ENCODE peak calls at places on chromosomes 16 and 17, in four cellular contexts. W, L, V and Q are unnamed samples.
A peak's percentile ranks its signal among the peaks of the same experiment; 100 is the strongest.

GRCh38 chr16:84574191-84574590 is 43.7 kb downstream of the COTL1 start:
- DNase-seq in V (no peak), L (no peak), W (no peak), Q (no peak)

GRCh38 chr17:81260641-81261040 is 21.5 kb downstream of the NDUFAF8 start:
- DNase-seq in L (no peak), W (no peak), V (no peak), Q (no peak)

GRCh38 chr17:70655179-70655578 is 485.8 kb downstream of the KCNJ2 start:
- DNase-seq in W (no peak), L (no peak), V (no peak), Q (no peak)

GRCh38 chr17:58191259-58191896 is 1.1 kb upstream of the EPX start:
- DNase-seq in W (no peak), L (no peak), V (no peak), Q (no peak)

GRCh38 chr17:43056051-43056450 is 31.0 kb downstream of the RND2 start:
- DNase-seq in W (no peak), L (no peak), V (no peak), Q (no peak)

GRCh38 chr16:4684030-4684715 is 9.2 kb upstream of the NUDT16L1 start:
- DNase-seq in W (no peak), L (no peak), V (no peak), Q (no peak)

GRCh38 chr16:28893291-28893690 is 15.0 kb downstream of the ATP2A1 start:
- DNase-seq in L (no peak), V (no peak), W (no peak), Q (no peak)

GRCh38 chr17:40615295-40615988 is 32.2 kb downstream of the SMARCE1 start:
- DNase-seq in L (peak; percentile 75), V (no peak), W (peak; percentile 20), Q (no peak)

GRCh38 chr16:23283571-23283970 is 18.5 kb upstream of the SCNN1B start:
- DNase-seq in W (peak; percentile 17), L (no peak), V (no peak), Q (no peak)

GRCh38 chr17:15091825-15092224 is 173.3 kb downstream of the PMP22 start:
- DNase-seq in W (no peak), V (no peak), L (no peak), Q (no peak)

GRCh38 chr17:68718924-68719323 is 117.8 kb upstream of the FAM20A start:
- DNase-seq in V (no peak), L (no peak), W (no peak), Q (no peak)

GRCh38 chr17:51869387-51869786 is 289.1 kb downstream of the CA10 start:
- DNase-seq in V (no peak), L (no peak), W (no peak), Q (no peak)

GRCh38 chr17:27477050-27477647 is 20.9 kb downstream of the KSR1 start:
- DNase-seq in W (no peak), V (no peak), L (no peak), Q (no peak)

GRCh38 chr16:52471650-52472370 is 75.1 kb downstream of the TOX3 start:
- DNase-seq in W (no peak), V (no peak), L (no peak), Q (no peak)

GRCh38 chr17:80220709-80221215 is 535 bp downstream of the SLC26A11 start:
- DNase-seq in V (no peak), W (peak; percentile 14), L (peak; percentile 20), Q (no peak)

GRCh38 chr17:58338907-58339774 is 10.5 kb upstream of the TSPOAP1 start:
- DNase-seq in V (no peak), L (peak; percentile 86), W (peak; percentile 41), Q (peak; percentile 51)

GRCh38 chr17:22233382-22233781 is 541.1 kb downstream of the KCNJ18 start:
- DNase-seq in W (no peak), L (no peak), V (no peak), Q (no peak)

GRCh38 chr17:65594585-65594940 is 33.1 kb upstream of the AXIN2 start:
- DNase-seq in W (peak; percentile 27), L (no peak), V (no peak), Q (no peak)

GRCh38 chr16:8375208-8375607 is 215.1 kb downstream of the TMEM114 start:
- DNase-seq in W (no peak), L (no peak), V (no peak), Q (no peak)

GRCh38 chr17:47720754-47721533 is 12.1 kb upstream of the TBX21 start:
- DNase-seq in V (no peak), W (no peak), L (no peak), Q (no peak)

GRCh38 chr17:75779987-75780889 is 4.4 kb upstream of the UNK start:
- DNase-seq in L (no peak), V (no peak), W (no peak), Q (no peak)

GRCh38 chr16:10112021-10112420 is 70.2 kb downstream of the GRIN2A start:
- DNase-seq in W (no peak), V (no peak), L (no peak), Q (no peak)

GRCh38 chr16:78028018-78028417 is 5.7 kb downstream of the CLEC3A start:
- DNase-seq in V (no peak), W (no peak), L (no peak), Q (no peak)

GRCh38 chr16:56203052-56203451 is 11.8 kb downstream of the GNAO1 start:
- DNase-seq in W (no peak), L (peak; percentile 67), V (peak; percentile 26), Q (no peak)

GRCh38 chr16:53664724-53665345 is 38.8 kb downstream of the RPGRIP1L start:
- DNase-seq in W (peak; percentile 82), V (no peak), L (no peak), Q (peak; percentile 97)

GRCh38 chr17:49209061-49209571 is 1.3 kb downstream of the GNGT2 start:
- DNase-seq in V (no peak), L (no peak), W (no peak), Q (no peak)

GRCh38 chr17:6669479-6670212 is 18.1 kb downstream of the C17orf100 start:
- DNase-seq in V (no peak), L (no peak), W (no peak), Q (no peak)

GRCh38 chr17:38425744-38426143 is 2.5 kb upstream of the ARHGAP23 start:
- DNase-seq in W (no peak), V (no peak), L (no peak), Q (no peak)

GRCh38 chr17:41656249-41657023 is 32.1 kb upstream of the KRT17 start:
- DNase-seq in V (no peak), W (no peak), L (no peak), Q (no peak)

GRCh38 chr16:75301804-75302203 is 50.4 kb upstream of the BCAR1 start:
- DNase-seq in V (no peak), W (peak; percentile 52), L (no peak), Q (no peak)

GRCh38 chr16:7171151-7171550 is 161.5 kb upstream of the RBFOX1 start:
- DNase-seq in W (no peak), V (no peak), L (no peak), Q (no peak)

GRCh38 chr17:9253308-9253707 is 232.0 kb downstream of the NTN1 start:
- DNase-seq in W (no peak), L (no peak), V (no peak), Q (no peak)

GRCh38 chr17:9254841-9255240 is 233.5 kb downstream of the NTN1 start:
- DNase-seq in L (no peak), W (no peak), V (no peak), Q (no peak)

GRCh38 chr17:9255838-9256237 is 234.5 kb downstream of the NTN1 start:
- DNase-seq in L (no peak), V (no peak), W (no peak), Q (no peak)

GRCh38 chr17:9251273-9251672 is 230.0 kb downstream of the NTN1 start:
- DNase-seq in V (no peak), W (no peak), L (no peak), Q (no peak)

GRCh38 chr17:9252525-9252924 is 231.2 kb downstream of the NTN1 start:
- DNase-seq in V (no peak), W (no peak), L (no peak), Q (no peak)
- TF ChIP-seq CTCF in V (no peak), W (no peak), L (no peak), Q (no peak)

DNA sequence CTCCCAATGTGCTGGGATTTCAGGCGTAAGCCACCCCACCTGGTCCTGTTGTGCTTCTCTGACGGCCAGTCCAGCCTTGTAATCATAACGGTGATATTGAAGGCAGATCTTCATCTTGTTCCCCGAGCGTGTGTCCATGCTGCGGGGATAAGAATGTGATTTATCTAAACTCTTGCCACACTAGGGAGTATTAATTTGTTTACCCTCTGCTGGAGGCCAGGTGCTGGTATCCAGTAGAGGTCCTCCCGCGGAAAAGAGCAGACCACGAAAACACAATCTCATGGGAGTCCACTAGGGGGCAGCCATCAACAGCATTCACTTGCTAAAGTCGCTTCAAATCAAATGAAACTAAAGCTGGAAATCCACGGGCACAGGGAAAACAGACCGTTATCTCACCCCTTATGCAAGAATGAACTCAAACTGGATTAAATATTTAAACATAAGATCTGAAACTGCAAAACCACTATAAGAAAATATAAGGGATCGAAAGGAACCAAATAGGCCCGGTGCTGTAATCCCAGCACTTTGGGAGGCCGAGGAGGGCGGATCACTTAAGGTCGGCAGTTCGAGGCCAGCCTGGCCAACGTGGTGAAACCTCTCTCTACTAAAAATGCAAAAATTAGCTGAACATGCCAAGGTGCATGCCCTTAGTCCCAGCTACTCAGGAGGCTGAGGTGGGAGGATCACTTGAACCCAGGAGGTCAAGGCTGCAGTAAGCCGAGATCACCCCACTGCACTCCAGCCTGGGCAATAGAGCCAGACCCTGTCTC is 22.3 kb upstream of the RBBP6 start:
- DNase-seq in W (peak; percentile 67), V (peak; percentile 68), L (peak; percentile 68), Q (peak; percentile 31)
- H3K4me3 ChIP-seq in W (no peak overlapping the region), V (peak overlapping the region; percentile 46), L (no peak overlapping the region), Q (no peak overlapping the region)

GRCh38 chr17:54177606-54178308 is 355.0 kb downstream of the KIF2B start:
- DNase-seq in V (no peak), L (no peak), W (no peak), Q (no peak)

GRCh38 chr17:54172096-54172495 is 349.4 kb downstream of the KIF2B start:
- DNase-seq in V (no peak), W (no peak), L (no peak), Q (no peak)

DNA sequence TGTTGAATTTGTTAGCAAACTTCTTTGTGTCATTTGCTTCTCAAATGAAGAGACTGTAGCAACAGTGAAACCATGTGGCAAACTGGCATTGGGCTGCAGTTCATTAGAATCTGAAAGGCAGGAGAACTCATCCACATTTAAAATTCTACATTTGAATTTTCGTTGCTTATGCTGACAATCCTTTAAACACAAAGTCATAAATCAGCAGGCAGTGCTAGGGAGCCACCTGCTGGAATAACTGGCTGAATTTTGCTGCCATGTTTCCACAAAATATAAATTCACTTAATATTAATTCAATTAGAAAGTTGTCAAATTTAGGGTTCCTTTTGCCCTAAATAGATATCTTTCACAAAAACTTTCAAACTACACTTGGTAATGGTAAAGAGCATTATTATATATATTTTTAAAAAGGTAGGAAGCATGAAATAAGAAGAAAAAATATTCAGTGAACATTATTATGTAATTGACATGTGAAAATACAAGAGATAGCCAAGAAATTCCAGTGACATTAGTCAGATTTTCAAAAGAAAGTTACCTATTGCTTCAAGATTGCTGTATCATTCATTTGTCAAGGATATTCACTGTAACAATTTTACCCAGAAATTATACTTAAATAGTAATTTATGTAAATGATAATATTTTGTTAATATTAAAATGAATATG is 350.1 kb downstream of the KIF2B start:
- DNase-seq in V (no peak), W (no peak), L (no peak), Q (no peak)
- TF ChIP-seq CTCF in V (peak; percentile 62), W (no peak), L (peak; percentile 16), Q (no peak)

DNA sequence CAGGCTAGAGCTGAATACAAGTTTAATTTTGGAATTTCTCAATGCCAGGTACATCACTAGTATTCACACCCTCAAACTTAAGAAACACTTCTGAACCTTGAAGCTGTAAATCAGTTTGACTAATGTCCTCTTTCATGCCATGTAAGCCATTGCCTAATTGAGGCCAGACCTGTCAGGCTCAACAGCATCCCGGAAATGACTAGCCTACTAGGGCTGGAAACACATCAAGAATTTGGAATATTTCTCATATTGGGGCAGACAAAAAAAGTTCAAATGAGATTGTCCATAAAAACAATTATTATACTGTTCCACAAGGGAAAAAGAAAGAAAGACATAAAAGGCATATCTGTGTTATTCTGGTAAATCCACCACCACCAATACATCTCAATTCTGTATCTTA is 1.7 kb downstream of the USP32 start:
- DNase-seq in V (no peak), L (peak; percentile 36), W (peak; percentile 71), Q (no peak)
- H3K4me3 ChIP-seq in V (peak overlapping the region; percentile 89), L (peak overlapping the region; percentile 84), W (peak overlapping the region; percentile 97), Q (peak overlapping the region; percentile 98)